ENCODE peak calls at places on chromosomes 11 and 22, in four cellular contexts. One of them, this sample, is unnamed. For H4K20me1 and H3K9me3, the result is how much of the 10 kb centered on the place peaks cover.

GRCh38 chr11:100625041-100625440 is 62.0 kb upstream of the ARHGAP42 start:
- DNase-seq in IMR-90: no peak
- DNase-seq in astrocyte: peak
- DNase-seq in OCI-LY7: no peak
- DNase-seq in this sample: peak

GRCh38 chr11:35427158-35427557 is 7.8 kb upstream of the SLC1A2 start:
- DNase-seq in IMR-90: peak
- DNase-seq in astrocyte: peak
- DNase-seq in OCI-LY7: no peak
- DNase-seq in this sample: no peak

GRCh38 chr11:12600829-12601228 is 73.4 kb upstream of the TEAD1 start:
- DNase-seq in IMR-90: no peak
- DNase-seq in astrocyte: no peak
- DNase-seq in OCI-LY7: no peak
- DNase-seq in this sample: no peak

GRCh38 chr11:704799-705645 is 1.0 kb upstream of the EPS8L2 start:
- DNase-seq in IMR-90: no peak
- DNase-seq in astrocyte: no peak
- DNase-seq in OCI-LY7: no peak
- DNase-seq in this sample: peak

GRCh38 chr11:75428301-75428724 is 4.7 kb downstream of the KLHL35 start:
- DNase-seq in IMR-90: peak
- DNase-seq in astrocyte: peak
- DNase-seq in OCI-LY7: peak
- DNase-seq in this sample: no peak

GRCh38 chr11:132311703-132312102 is 941.3 kb downstream of the NTM start:
- DNase-seq in IMR-90: no peak
- DNase-seq in astrocyte: no peak
- DNase-seq in OCI-LY7: no peak
- DNase-seq in this sample: no peak

GRCh38 chr11:130166457-130166784 is 6.8 kb downstream of the ST14 start:
- DNase-seq in IMR-90: peak
- DNase-seq in astrocyte: peak
- DNase-seq in OCI-LY7: peak
- DNase-seq in this sample: peak

GRCh38 chr22:20389288-20389687 is 4.7 kb upstream of the ZNF74 start:
- DNase-seq in IMR-90: no peak
- DNase-seq in astrocyte: no peak
- DNase-seq in OCI-LY7: no peak
- DNase-seq in this sample: no peak

GRCh38 chr22:22810018-22810427 is 77.6 kb upstream of the IGLL5 start:
- DNase-seq in IMR-90: peak
- DNase-seq in astrocyte: peak
- DNase-seq in OCI-LY7: peak
- DNase-seq in this sample: no peak

GRCh38 chr11:27611946-27612455 is 88.3 kb downstream of the BDNF start:
- DNase-seq in IMR-90: peak
- DNase-seq in astrocyte: no peak
- DNase-seq in OCI-LY7: no peak
- DNase-seq in this sample: no peak

GRCh38 chr22:43398246-43398645 is 13.6 kb upstream of the MPPED1 start:
- DNase-seq in IMR-90: no peak
- DNase-seq in astrocyte: no peak
- DNase-seq in OCI-LY7: no peak
- DNase-seq in this sample: no peak

GRCh38 chr11:71420455-71421241 is 27.5 kb downstream of the DHCR7 start:
- DNase-seq in IMR-90: peak
- DNase-seq in astrocyte: peak
- DNase-seq in OCI-LY7: peak
- DNase-seq in this sample: peak

GRCh38 chr11:2801711-2802388 is 83.7 kb downstream of the CDKN1C start:
- DNase-seq in IMR-90: no peak
- DNase-seq in astrocyte: no peak
- DNase-seq in OCI-LY7: no peak
- DNase-seq in this sample: no peak
- H3K4me2 ChIP-seq in IMR-90: no peak
- H3K4me2 ChIP-seq in astrocyte: no peak
- H3K4me2 ChIP-seq in OCI-LY7: no peak
- H3K4me2 ChIP-seq in this sample: no peak

DNA sequence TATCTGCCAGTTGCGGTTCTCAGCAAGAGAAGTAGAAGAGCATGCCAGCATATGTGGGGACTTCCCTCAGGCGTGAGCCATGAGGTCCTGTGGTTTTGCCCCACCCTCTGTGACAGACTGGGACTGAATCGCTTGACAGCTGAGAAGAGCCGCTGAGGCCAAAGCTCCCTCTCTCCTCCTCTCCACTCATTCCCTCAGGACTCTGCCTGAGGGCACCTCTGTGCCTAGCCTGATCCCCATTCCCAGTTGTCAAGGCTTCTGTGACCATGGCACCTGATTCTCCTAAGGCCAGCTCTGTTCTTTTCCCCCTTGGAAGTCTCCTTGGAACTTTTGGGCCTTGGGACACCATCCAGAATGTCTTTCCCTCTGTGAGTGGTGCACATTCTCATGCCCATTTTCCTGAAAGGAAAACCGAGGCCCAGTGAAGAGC is 27.0 kb downstream of the ART5 start:
- DNase-seq in IMR-90: no peak
- DNase-seq in astrocyte: no peak
- DNase-seq in OCI-LY7: no peak
- DNase-seq in this sample: peak
- H4K20me1 ChIP-seq in IMR-90: under half
- H4K20me1 ChIP-seq in astrocyte: under half
- H4K20me1 ChIP-seq in OCI-LY7: under half
- H4K20me1 ChIP-seq in this sample: under half

DNA sequence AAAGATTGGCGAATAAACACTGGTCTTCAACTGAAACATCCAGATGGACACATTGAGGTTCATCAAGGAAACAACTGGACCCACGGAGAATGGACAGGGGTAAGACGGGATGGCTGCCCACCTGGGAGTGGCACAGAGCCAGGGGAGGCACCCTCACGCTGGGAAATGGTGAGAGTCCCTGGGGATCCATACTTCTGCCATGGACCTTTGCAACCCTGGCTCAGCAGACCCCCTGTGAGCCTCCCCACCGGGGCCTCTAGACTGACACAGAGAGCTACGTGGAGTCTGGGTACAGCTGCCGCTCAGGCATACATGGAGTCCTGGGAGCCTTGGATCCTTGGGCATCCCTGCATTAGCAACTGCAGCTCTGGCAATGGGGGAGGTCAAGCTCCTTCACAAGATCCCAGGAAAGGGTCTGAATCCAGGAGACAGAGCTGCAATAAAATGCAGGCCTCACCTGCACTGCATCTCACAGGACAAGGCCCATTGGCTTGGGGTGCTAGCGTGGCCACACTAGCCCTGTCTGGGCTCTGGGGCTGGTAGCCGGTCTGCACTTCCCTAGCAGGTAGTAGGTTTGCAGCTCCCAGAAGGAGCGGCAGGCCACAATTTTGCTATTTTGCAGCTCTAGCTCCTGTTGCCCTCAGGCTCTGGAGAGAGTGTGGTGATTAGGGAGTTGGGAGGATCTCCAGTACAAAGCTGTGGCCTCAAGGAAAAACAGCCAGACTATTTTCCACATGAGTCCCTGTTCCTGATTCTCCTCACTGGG is 496.4 kb upstream of the LRRC4C start:
- DNase-seq in IMR-90: no peak
- DNase-seq in astrocyte: no peak
- DNase-seq in OCI-LY7: no peak
- DNase-seq in this sample: no peak
- H3K9me3 ChIP-seq in IMR-90: under half
- H3K9me3 ChIP-seq in astrocyte: under half
- H3K9me3 ChIP-seq in OCI-LY7: under half
- H3K9me3 ChIP-seq in this sample: under half

GRCh38 chr11:7890417-7891179 is 40.5 kb downstream of the OR10A6 start:
- DNase-seq in IMR-90: no peak
- DNase-seq in astrocyte: no peak
- DNase-seq in OCI-LY7: peak
- DNase-seq in this sample: no peak
- H3K4me2 ChIP-seq in IMR-90: peak
- H3K4me2 ChIP-seq in astrocyte: no peak
- H3K4me2 ChIP-seq in OCI-LY7: peak
- H3K4me2 ChIP-seq in this sample: no peak

This sample was measured in mammary epithelial cell.